ENCODE peak calls at places on chromosomes 6 and 20, in six cellular contexts. C is ovary, L is uterus, J is gastrocnemius medialis, R is sigmoid colon, O is body of pancreas. G is an unnamed sample.

GRCh38 chr6:67047996-67048395 is 1341.0 kb upstream of the EYS start:
- DNase-seq in L (no peak), C (no peak), O (no peak), R (no peak), J (no peak), G (no peak)

GRCh38 chr6:143695106-143696059 is 17.6 kb downstream of the PHACTR2 start:
- DNase-seq in L (no peak), R (no peak), C (no peak), J (no peak), O (no peak), G (no peak)

GRCh38 chr6:152004036-152004566 is 196.6 kb downstream of the ESR1 start:
- DNase-seq in C (no peak), R (no peak), L (no peak), J (no peak), O (no peak), G (no peak)

GRCh38 chr6:30875244-30876038 is 8.9 kb upstream of the DDR1 start:
- DNase-seq in R (no peak), O (peak), J (no peak), L (no peak), C (no peak), G (peak)

GRCh38 chr6:96899019-96899418 is 1.3 kb upstream of the NDUFAF4 start:
- DNase-seq in J (peak), R (no peak), C (no peak), L (peak), O (peak), G (peak)

GRCh38 chr20:48745330-48745729 is 82.5 kb downstream of the PREX1 start:
- DNase-seq in R (no peak), O (no peak), C (no peak), J (no peak), L (no peak), G (no peak)

GRCh38 chr20:41958391-41958790 is 340.2 kb upstream of the CHD6 start:
- DNase-seq in O (no peak), J (no peak), R (no peak), L (no peak), C (no peak), G (no peak)

GRCh38 chr6:100371591-100371990 is 93.1 kb downstream of the SIM1 start:
- DNase-seq in R (no peak), J (no peak), C (no peak), O (no peak), L (no peak), G (no peak)

GRCh38 chr6:2478200-2478599 is 232.8 kb upstream of the GMDS start:
- DNase-seq in R (no peak), J (no peak), O (no peak), L (no peak), C (no peak), G (no peak)

GRCh38 chr6:149393002-149393679 is 6.9 kb upstream of the SUMO4 start:
- DNase-seq in R (no peak), O (no peak), L (no peak), J (no peak), C (no peak), G (no peak)

GRCh38 chr6:135087403-135087802 is 32.8 kb upstream of the HBS1L start:
- DNase-seq in C (no peak), L (no peak), R (no peak), J (no peak), O (no peak), G (no peak)

GRCh38 chr6:132730560-132730959 is 16.7 kb upstream of the VNN1 start:
- DNase-seq in C (no peak), R (no peak), O (no peak), L (no peak), J (no peak), G (no peak)

GRCh38 chr6:161373905-161374451 is 100.1 kb upstream of the AGPAT4 start:
- DNase-seq in C (peak), L (peak), R (peak), J (peak), O (peak), G (peak)

GRCh38 chr6:37048851-37049734 is 43.6 kb downstream of the FGD2 start:
- DNase-seq in C (peak), J (no peak), L (peak), R (peak), O (peak), G (peak)

GRCh38 chr6:35023091-35023490 is 118.0 kb downstream of the TCP11 start:
- DNase-seq in C (no peak), J (no peak), L (no peak), R (no peak), O (no peak), G (no peak)

GRCh38 chr6:166996406-166996805 is 2.8 kb upstream of the CEP43 start:
- DNase-seq in L (no peak), J (no peak), C (no peak), O (no peak), R (no peak), G (no peak)

GRCh38 chr6:109239192-109239917 is 142.9 kb downstream of the CD164 start:
- DNase-seq in L (no peak), R (no peak), J (no peak), O (no peak), C (no peak), G (no peak)

GRCh38 chr6:136607204-136607931 is 57.1 kb upstream of the MAP7 start:
- DNase-seq in R (no peak), L (no peak), J (no peak), O (no peak), C (no peak), G (no peak)

GRCh38 chr6:148868314-148868713 is 121.5 kb downstream of the UST start:
- DNase-seq in R (no peak), J (no peak), O (no peak), L (no peak), C (no peak), G (no peak)

GRCh38 chr20:15619341-15619740 is 953.9 kb downstream of the KIF16B start:
- DNase-seq in J (no peak), L (no peak), R (no peak), O (no peak), C (no peak), G (no peak)

GRCh38 chr6:23111984-23112383 is 542.6 kb downstream of the HDGFL1 start:
- DNase-seq in L (no peak), R (no peak), O (no peak), C (no peak), J (no peak), G (no peak)

GRCh38 chr20:8209061-8209460 is 77.0 kb downstream of the PLCB1 start:
- DNase-seq in L (no peak), O (no peak), J (no peak), R (no peak), C (no peak), G (no peak)

GRCh38 chr6:43128926-43129325 is 42.1 kb upstream of the SRF start:
- DNase-seq in R (no peak), O (no peak), J (no peak), L (no peak), C (no peak), G (no peak)

GRCh38 chr20:25037288-25038102 is 20.4 kb downstream of the ACSS1 start:
- DNase-seq in J (no peak), R (no peak), L (no peak), O (no peak), C (no peak), G (no peak)

GRCh38 chr20:44720994-44721784 is 6.0 kb downstream of the CCN5 start:
- DNase-seq in J (no peak), L (peak), R (no peak), C (peak), O (peak), G (no peak)

GRCh38 chr6:169723200-169723909 is 945 bp downstream of the PHF10 start:
- DNase-seq in R (peak), L (peak), J (peak), C (peak), O (peak), G (peak)

GRCh38 chr6:34284563-34285545 is 36.0 kb upstream of the SMIM29 start:
- DNase-seq in L (peak), R (peak), O (peak), C (peak), J (peak), G (peak)

GRCh38 chr6:156783958-156784357 is 6.8 kb downstream of the ARID1B start:
- DNase-seq in L (no peak), J (no peak), O (no peak), R (no peak), C (no peak), G (no peak)
- H3K4me3 ChIP-seq in L (no peak), J (peak), O (no peak), R (no peak), C (no peak), G (no peak)

GRCh38 chr6:112235956-112236355 is 18.4 kb downstream of the LAMA4 start:
- DNase-seq in C (no peak), R (no peak), L (no peak), J (no peak), O (no peak), G (no peak)

GRCh38 chr6:112231609-112232060 is 22.7 kb downstream of the LAMA4 start:
- DNase-seq in L (peak), C (no peak), J (no peak), O (no peak), R (no peak), G (no peak)

GRCh38 chr6:112232845-112233256 is 21.5 kb downstream of the LAMA4 start:
- DNase-seq in J (no peak), O (no peak), R (peak), L (peak), C (no peak), G (no peak)

GRCh38 chr6:112234596-112234995 is 19.8 kb downstream of the LAMA4 start:
- DNase-seq in C (no peak), O (no peak), J (no peak), R (no peak), L (no peak), G (no peak)

GRCh38 chr6:112233864-112234263 is 20.5 kb downstream of the LAMA4 start:
- DNase-seq in C (no peak), J (no peak), L (no peak), O (no peak), R (peak), G (no peak)
- TF ChIP-seq POLR2A in C (no peak), J (no peak), L (no peak), O (no peak), R (no peak), G (no peak)

GRCh38 chr20:64038252-64038578 is 2.2 kb downstream of the C20orf204 start:
- DNase-seq in O (peak), J (no peak), L (no peak), C (no peak), R (no peak), G (no peak)
- TF ChIP-seq CTCF in O (no peak), J (no peak), L (no peak), C (no peak), R (no peak), G (no peak)

DNA sequence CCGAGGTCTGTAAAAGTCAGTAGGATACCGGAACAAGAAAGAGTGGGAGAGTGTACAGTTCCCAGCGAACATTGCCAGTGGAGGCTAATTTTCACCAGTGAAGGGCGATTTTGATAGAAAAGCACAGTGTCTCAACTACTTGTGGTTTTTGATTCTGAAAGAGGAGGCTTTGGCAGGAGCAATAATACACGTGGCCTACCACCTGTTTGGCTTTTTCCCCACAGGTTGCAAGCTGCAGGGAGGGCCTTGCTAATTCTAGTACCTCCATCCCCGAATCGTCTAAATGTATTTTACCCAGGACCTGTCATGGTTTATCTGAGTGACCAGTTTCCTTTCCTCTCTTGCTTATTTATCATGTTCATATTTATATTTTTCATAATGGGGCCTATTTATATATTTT is 3.3 kb upstream of the EFCAB8 start:
- DNase-seq in C (no peak), L (no peak), R (no peak), J (no peak), O (peak), G (no peak)
- H3K4me3 ChIP-seq in C (no peak), L (no peak), R (no peak), J (no peak), O (no peak), G (no peak)

G was measured in lower leg skin.